ENCODE peak calls at places on chromosomes 3 and 15, in four cellular contexts. U, N, X and H are unnamed samples.
A peak's percentile ranks its signal among the peaks of the same experiment; 100 is the strongest.

GRCh38 chr3:76765526-76765925 is 274.4 kb upstream of the ROBO2 start:
- DNase-seq in N (no peak), X (no peak), U (no peak), H (no peak)

GRCh38 chr3:188296761-188297689 is 143.1 kb downstream of the LPP start:
- DNase-seq in N (peak; percentile 93), U (no peak), X (no peak), H (no peak)

GRCh38 chr3:125150525-125151436 is 61.8 kb downstream of the SLC12A8 start:
- DNase-seq in X (no peak), U (peak; percentile 71), N (peak; percentile 53), H (peak; percentile 71)

GRCh38 chr3:79085166-79085565 is 682.6 kb downstream of the ROBO1 start:
- DNase-seq in U (no peak), N (no peak), X (no peak), H (no peak)

GRCh38 chr3:195250473-195251251 is 20.3 kb downstream of the XXYLT1 start:
- DNase-seq in N (no peak), X (no peak), U (no peak), H (no peak)

GRCh38 chr3:153163349-153164008 is 1.5 kb downstream of the RAP2B start:
- DNase-seq in U (peak; percentile 53), X (no peak), N (no peak), H (peak; percentile 42)

GRCh38 chr15:38036790-38037338 is 102.4 kb downstream of the TMCO5A start:
- DNase-seq in U (no peak), N (no peak), X (no peak), H (no peak)

GRCh38 chr3:43455233-43455632 is 166.6 kb downstream of the ANO10 start:
- DNase-seq in N (peak; percentile 52), U (peak; percentile 52), X (no peak), H (peak; percentile 4)

GRCh38 chr15:74790080-74790916 is 8.4 kb downstream of the CSK start:
- DNase-seq in X (no peak), N (no peak), U (no peak), H (no peak)

GRCh38 chr3:131596884-131597283 is 94.1 kb upstream of the MRPL3 start:
- DNase-seq in U (no peak), X (no peak), N (no peak), H (no peak)

GRCh38 chr3:115658032-115658336 is 34.7 kb downstream of the GAP43 start:
- DNase-seq in U (no peak), N (no peak), X (no peak), H (no peak)

GRCh38 chr15:25239471-25240345 is 199.1 kb downstream of the UBE3A start:
- DNase-seq in X (no peak), U (no peak), N (no peak), H (no peak)

GRCh38 chr3:172317481-172317880 is 130.8 kb downstream of the GHSR start:
- DNase-seq in U (no peak), N (no peak), X (no peak), H (no peak)

GRCh38 chr15:62617741-62618140 is 424.8 kb upstream of the TPM1 start:
- DNase-seq in N (no peak), X (no peak), U (no peak), H (no peak)

GRCh38 chr15:67033521-67033920 is 31.9 kb upstream of the SMAD3 start:
- DNase-seq in U (no peak), N (no peak), X (no peak), H (no peak)

GRCh38 chr15:55816017-55816416 is 73.1 kb upstream of the PRTG start:
- DNase-seq in N (no peak), U (no peak), X (no peak), H (no peak)

GRCh38 chr3:103181175-103181574 is 746.4 kb downstream of the ZPLD1 start:
- DNase-seq in N (no peak), X (no peak), U (no peak), H (no peak)

GRCh38 chr15:28191832-28192231 is 92.7 kb upstream of the OCA2 start:
- DNase-seq in U (no peak), N (no peak), X (no peak), H (no peak)

GRCh38 chr3:58386966-58387365 is 46.7 kb downstream of the PDHB start:
- DNase-seq in N (no peak), X (no peak), U (no peak), H (no peak)

GRCh38 chr3:59108091-59108815 is 58.4 kb upstream of the CFAP20DC start:
- DNase-seq in U (no peak), N (no peak), X (no peak), H (no peak)

GRCh38 chr3:23601020-23601822 is 204.5 kb upstream of the UBE2E1 start:
- DNase-seq in U (no peak), X (no peak), N (no peak), H (no peak)

GRCh38 chr3:153897842-153898241 is 223.3 kb upstream of the ARHGEF26 start:
- DNase-seq in X (no peak), N (no peak), U (no peak), H (no peak)

GRCh38 chr15:29765234-29765841 is 56.9 kb downstream of the TJP1 start:
- DNase-seq in N (no peak), X (no peak), U (no peak), H (no peak)

GRCh38 chr15:69609176-69609575 is 156.6 kb downstream of the RPLP1 start:
- DNase-seq in N (no peak), U (no peak), X (no peak), H (peak; percentile 17)

GRCh38 chr15:32818758-32819405 is 101.1 kb downstream of the GREM1 start:
- DNase-seq in N (no peak), U (no peak), X (no peak), H (no peak)

GRCh38 chr15:59349715-59350420 is 22.8 kb downstream of the MYO1E start:
- DNase-seq in U (peak; percentile 12), X (no peak), N (peak; percentile 28), H (peak; percentile 90)

GRCh38 chr3:102599819-102600576 is 165.2 kb downstream of the ZPLD1 start:
- DNase-seq in U (no peak), X (no peak), N (no peak), H (no peak)

GRCh38 chr3:41521000-41521655 is 321.8 kb downstream of the CTNNB1 start:
- DNase-seq in U (no peak), N (no peak), X (no peak), H (no peak)

GRCh38 chr3:104360038-104360437 is 1006.7 kb upstream of the ALCAM start:
- DNase-seq in N (no peak), X (no peak), U (no peak), H (no peak)

GRCh38 chr15:86555939-86556725 is 476.5 kb downstream of the AGBL1 start:
- DNase-seq in X (no peak), U (no peak), N (peak; percentile 50), H (peak; percentile 77)

GRCh38 chr15:25990245-25990644 is 127.1 kb upstream of the ATP10A start:
- DNase-seq in U (no peak), N (no peak), X (no peak), H (no peak)

GRCh38 chr3:141796436-141797166 is 33.4 kb downstream of the GRK7 start:
- DNase-seq in U (no peak), X (no peak), N (no peak), H (no peak)

GRCh38 chr3:141378556-141378955 is 10.3 kb downstream of the ZBTB38 start:
- DNase-seq in N (no peak), U (no peak), X (no peak), H (no peak)

GRCh38 chr15:84748274-84749110 is at the start of gene ZNF592:
- DNase-seq in U (peak; percentile 82), N (peak; percentile 36), X (no peak), H (peak; percentile 60)

GRCh38 chr15:89101302-89102191 is 13.3 kb downstream of the ABHD2 start:
- DNase-seq in N (peak; percentile 45), U (no peak), X (no peak), H (peak; percentile 98)

GRCh38 chr3:124552224-124552623 is 178.0 kb upstream of the UMPS start:
- DNase-seq in X (no peak), N (peak; percentile 94), U (no peak), H (peak; percentile 64)

GRCh38 chr3:52670621-52671521 is 14.8 kb downstream of the PBRM1 start:
- DNase-seq in N (peak; percentile 32), U (peak; percentile 65), X (no peak), H (peak; percentile 83)

GRCh38 chr3:10173926-10174435 is 9.3 kb downstream of the IRAK2 start:
- DNase-seq in N (peak; percentile 55), X (no peak), U (peak; percentile 61), H (peak; percentile 77)
- TF ChIP-seq PHF8 in N (no peak), X (no peak), U (no peak), H (no peak)

GRCh38 chr15:96333194-96334016 is 2.9 kb downstream of the NR2F2 start:
- DNase-seq in X (no peak), N (no peak), U (peak; percentile 46), H (no peak)
- TF ChIP-seq PHF8 in X (no peak), N (peak; percentile 23), U (peak; percentile 32), H (no peak)

GRCh38 chr15:98292442-98293240 is 332.1 kb downstream of the ARRDC4 start:
- DNase-seq in X (peak; percentile 54), N (peak; percentile 27), U (peak; percentile 61), H (peak; percentile 56)
- TF ChIP-seq PHF8 in X (peak; percentile 19), N (no peak), U (no peak), H (no peak)

GRCh38 chr15:40381818-40382529 is 547 bp upstream of the KNSTRN start:
- DNase-seq in X (no peak), U (no peak), N (no peak), H (no peak)

GRCh38 chr15:40377606-40378005 is 4.9 kb upstream of the KNSTRN start:
- DNase-seq in N (no peak), X (no peak), U (no peak), H (no peak)

GRCh38 chr15:40380636-40381035 is 1.9 kb upstream of the KNSTRN start:
- DNase-seq in X (no peak), N (no peak), U (no peak), H (no peak)

GRCh38 chr15:40379853-40380252 is 2.7 kb upstream of the KNSTRN start:
- DNase-seq in N (peak; percentile 41), X (no peak), U (peak; percentile 38), H (peak; percentile 55)

DNA sequence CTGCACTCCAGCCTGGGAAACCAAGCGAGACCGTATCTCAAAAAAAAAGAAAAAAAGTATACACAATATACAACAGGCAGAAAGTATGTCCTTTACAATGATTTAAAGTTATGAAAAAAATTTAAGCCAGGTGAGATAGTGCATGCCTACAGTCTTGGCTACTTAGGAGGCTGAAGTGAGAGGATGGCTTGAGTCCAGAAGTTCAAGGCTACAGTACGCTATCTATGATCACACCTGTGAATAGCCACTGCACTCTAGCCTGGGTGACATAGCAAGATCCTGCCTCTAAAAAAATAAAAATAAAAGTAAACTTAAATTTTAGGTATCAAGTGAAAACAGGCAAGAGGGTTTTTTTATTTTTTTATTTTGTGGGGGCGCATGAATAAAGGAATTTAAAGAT is 3.1 kb upstream of the KNSTRN start:
- DNase-seq in U (peak; percentile 73), N (no peak), X (no peak), H (no peak)
- TF ChIP-seq PHF8 in U (no peak), N (no peak), X (no peak), H (no peak)

GRCh38 chr15:96356494-96357455 is 26.3 kb downstream of the NR2F2 start:
- DNase-seq in X (no peak), U (peak; percentile 93), N (peak; percentile 54), H (peak; percentile 82)
- TF ChIP-seq PHF8 in X (no peak), U (peak; percentile 81), N (peak; percentile 75), H (no peak)